ENCODE peak calls at places on chromosome 19, in nine cellular contexts. One of them, this sample, is unnamed.
A peak's percentile ranks its signal among the peaks of the same experiment; 100 is the strongest.

GRCh38 chr19:3161453-3161852 is 17.1 kb upstream of the S1PR4 start:
- DNase-seq in aorta: no peak
- DNase-seq in mammary epithelial cell: peak; percentile 57
- DNase-seq in HL-60: no peak
- DNase-seq in neuronal stem cell: no peak
- DNase-seq in cardiac muscle cell: peak; percentile 33
- DNase-seq in PC-9: no peak
- DNase-seq in esophagus squamous epithelium: no peak
- DNase-seq in astrocyte: no peak
- DNase-seq in this sample: no peak

GRCh38 chr19:39795001-39795400 is 16.3 kb downstream of the LEUTX start:
- DNase-seq in aorta: no peak
- DNase-seq in mammary epithelial cell: peak; percentile 8
- DNase-seq in HL-60: peak; percentile 39
- DNase-seq in neuronal stem cell: no peak
- DNase-seq in cardiac muscle cell: no peak
- DNase-seq in PC-9: no peak
- DNase-seq in esophagus squamous epithelium: no peak
- DNase-seq in astrocyte: no peak
- DNase-seq in this sample: no peak

GRCh38 chr19:2806736-2807378 is 12.8 kb upstream of the ZNF554 start:
- DNase-seq in aorta: no peak
- DNase-seq in mammary epithelial cell: no peak
- DNase-seq in HL-60: no peak
- DNase-seq in neuronal stem cell: no peak
- DNase-seq in cardiac muscle cell: no peak
- DNase-seq in PC-9: no peak
- DNase-seq in esophagus squamous epithelium: no peak
- DNase-seq in astrocyte: no peak
- DNase-seq in this sample: peak; percentile 60

GRCh38 chr19:28971011-28971410 is 241.9 kb downstream of the UQCRFS1 start:
- DNase-seq in aorta: no peak
- DNase-seq in mammary epithelial cell: no peak
- DNase-seq in HL-60: no peak
- DNase-seq in neuronal stem cell: no peak
- DNase-seq in cardiac muscle cell: peak; percentile 61
- DNase-seq in PC-9: no peak
- DNase-seq in esophagus squamous epithelium: no peak
- DNase-seq in astrocyte: no peak
- DNase-seq in this sample: no peak

GRCh38 chr19:36081894-36082293 is 27.2 kb downstream of the WDR62 start:
- DNase-seq in aorta: no peak
- DNase-seq in mammary epithelial cell: no peak
- DNase-seq in HL-60: no peak
- DNase-seq in neuronal stem cell: no peak
- DNase-seq in cardiac muscle cell: no peak
- DNase-seq in PC-9: no peak
- DNase-seq in esophagus squamous epithelium: no peak
- DNase-seq in astrocyte: no peak
- DNase-seq in this sample: no peak

GRCh38 chr19:45470147-45471081 is 2.6 kb downstream of the FOSB start:
- DNase-seq in aorta: peak; percentile 64
- DNase-seq in mammary epithelial cell: peak; percentile 69
- DNase-seq in HL-60: no peak
- DNase-seq in neuronal stem cell: no peak
- DNase-seq in cardiac muscle cell: peak; percentile 61
- DNase-seq in PC-9: peak; percentile 74
- DNase-seq in esophagus squamous epithelium: no peak
- DNase-seq in astrocyte: peak; percentile 91
- DNase-seq in this sample: no peak

GRCh38 chr19:54188224-54188871 is 1.0 kb downstream of the MBOAT7 start:
- DNase-seq in aorta: peak; percentile 58
- DNase-seq in mammary epithelial cell: peak; percentile 53
- DNase-seq in HL-60: peak; percentile 89
- DNase-seq in neuronal stem cell: no peak
- DNase-seq in cardiac muscle cell: peak; percentile 50
- DNase-seq in PC-9: peak; percentile 67
- DNase-seq in esophagus squamous epithelium: no peak
- DNase-seq in astrocyte: peak; percentile 73
- DNase-seq in this sample: no peak

GRCh38 chr19:45049073-45049736 is 10.4 kb downstream of the CLASRP start:
- DNase-seq in aorta: no peak
- DNase-seq in mammary epithelial cell: peak; percentile 83
- DNase-seq in HL-60: no peak
- DNase-seq in neuronal stem cell: no peak
- DNase-seq in cardiac muscle cell: no peak
- DNase-seq in PC-9: no peak
- DNase-seq in esophagus squamous epithelium: no peak
- DNase-seq in astrocyte: no peak
- DNase-seq in this sample: no peak

GRCh38 chr19:12733369-12733896 is 1.1 kb downstream of the TRIR start:
- DNase-seq in aorta: no peak
- DNase-seq in mammary epithelial cell: peak; percentile 44
- DNase-seq in HL-60: peak; percentile 78
- DNase-seq in neuronal stem cell: peak; percentile 18
- DNase-seq in cardiac muscle cell: peak; percentile 55
- DNase-seq in PC-9: no peak
- DNase-seq in esophagus squamous epithelium: no peak
- DNase-seq in astrocyte: peak; percentile 54
- DNase-seq in this sample: no peak

GRCh38 chr19:13143135-13143534 is 7.0 kb downstream of the STX10 start:
- DNase-seq in aorta: no peak
- DNase-seq in mammary epithelial cell: peak; percentile 51
- DNase-seq in HL-60: no peak
- DNase-seq in neuronal stem cell: no peak
- DNase-seq in cardiac muscle cell: peak; percentile 77
- DNase-seq in PC-9: peak; percentile 65
- DNase-seq in esophagus squamous epithelium: no peak
- DNase-seq in astrocyte: peak; percentile 90
- DNase-seq in this sample: no peak

GRCh38 chr19:7652061-7652641 is 15.2 kb downstream of the STXBP2 start:
- DNase-seq in aorta: peak; percentile 86
- DNase-seq in mammary epithelial cell: peak; percentile 57
- DNase-seq in HL-60: peak; percentile 98
- DNase-seq in neuronal stem cell: peak; percentile 92
- DNase-seq in cardiac muscle cell: peak; percentile 83
- DNase-seq in PC-9: peak; percentile 91
- DNase-seq in esophagus squamous epithelium: peak; percentile 24
- DNase-seq in astrocyte: peak; percentile 25
- DNase-seq in this sample: peak; percentile 97
- H3K27ac ChIP-seq in aorta: no peak overlapping the region
- H3K27ac ChIP-seq in mammary epithelial cell: no peak overlapping the region
- H3K27ac ChIP-seq in HL-60: peak overlapping the region; percentile 75
- H3K27ac ChIP-seq in neuronal stem cell: peak overlapping the region; percentile 64
- H3K27ac ChIP-seq in cardiac muscle cell: no peak overlapping the region
- H3K27ac ChIP-seq in PC-9: peak overlapping the region; percentile 73
- H3K27ac ChIP-seq in esophagus squamous epithelium: no peak overlapping the region
- H3K27ac ChIP-seq in astrocyte: no peak overlapping the region
- H3K27ac ChIP-seq in this sample: peak overlapping the region; percentile 51

DNA sequence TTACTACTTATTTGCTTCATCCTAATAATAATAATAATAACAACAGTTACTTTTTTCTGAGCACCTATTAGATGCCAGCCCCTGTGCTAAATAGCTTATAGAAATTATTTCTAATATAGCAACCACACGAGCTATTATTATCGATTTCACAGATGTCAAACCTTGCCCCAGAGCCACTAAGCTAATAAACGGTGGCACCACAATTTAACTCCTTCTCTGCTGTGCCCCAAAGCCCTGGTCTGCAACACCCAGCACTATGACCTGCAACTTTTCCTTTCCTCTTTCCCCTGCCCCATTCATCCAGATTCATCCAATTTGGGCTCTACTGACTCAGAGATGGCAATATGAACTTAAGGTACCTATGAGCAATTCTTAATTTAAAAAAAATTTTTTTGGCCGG is 6.4 kb downstream of the RFX2 start:
- DNase-seq in aorta: no peak
- DNase-seq in mammary epithelial cell: no peak
- DNase-seq in HL-60: no peak
- DNase-seq in neuronal stem cell: no peak
- DNase-seq in cardiac muscle cell: no peak
- DNase-seq in PC-9: no peak
- DNase-seq in esophagus squamous epithelium: no peak
- DNase-seq in astrocyte: no peak
- DNase-seq in this sample: no peak
- H3K27ac ChIP-seq in aorta: peak overlapping the region; percentile 64
- H3K27ac ChIP-seq in mammary epithelial cell: peak overlapping the region; percentile 99
- H3K27ac ChIP-seq in HL-60: no peak overlapping the region
- H3K27ac ChIP-seq in neuronal stem cell: no peak overlapping the region
- H3K27ac ChIP-seq in cardiac muscle cell: no peak overlapping the region
- H3K27ac ChIP-seq in PC-9: no peak overlapping the region
- H3K27ac ChIP-seq in esophagus squamous epithelium: peak overlapping the region; percentile 82
- H3K27ac ChIP-seq in astrocyte: peak overlapping the region; percentile 29
- H3K27ac ChIP-seq in this sample: peak overlapping the region; percentile 69

GRCh38 chr19:5953680-5954213 is 24.2 kb downstream of the RANBP3 start:
- DNase-seq in aorta: no peak
- DNase-seq in mammary epithelial cell: peak; percentile 41
- DNase-seq in HL-60: no peak
- DNase-seq in neuronal stem cell: no peak
- DNase-seq in cardiac muscle cell: no peak
- DNase-seq in PC-9: no peak
- DNase-seq in esophagus squamous epithelium: no peak
- DNase-seq in astrocyte: peak; percentile 38
- DNase-seq in this sample: no peak

GRCh38 chr19:5955638-5955935 is 22.4 kb downstream of the RANBP3 start:
- DNase-seq in aorta: peak; percentile 20
- DNase-seq in mammary epithelial cell: no peak
- DNase-seq in HL-60: no peak
- DNase-seq in neuronal stem cell: no peak
- DNase-seq in cardiac muscle cell: peak; percentile 38
- DNase-seq in PC-9: no peak
- DNase-seq in esophagus squamous epithelium: no peak
- DNase-seq in astrocyte: peak; percentile 51
- DNase-seq in this sample: no peak

GRCh38 chr19:5953034-5953589 is 24.8 kb downstream of the RANBP3 start:
- DNase-seq in aorta: no peak
- DNase-seq in mammary epithelial cell: no peak
- DNase-seq in HL-60: no peak
- DNase-seq in neuronal stem cell: no peak
- DNase-seq in cardiac muscle cell: no peak
- DNase-seq in PC-9: no peak
- DNase-seq in esophagus squamous epithelium: no peak
- DNase-seq in astrocyte: peak; percentile 34
- DNase-seq in this sample: no peak

GRCh38 chr19:5952193-5953033 is 25.5 kb downstream of the RANBP3 start:
- DNase-seq in aorta: no peak
- DNase-seq in mammary epithelial cell: no peak
- DNase-seq in HL-60: no peak
- DNase-seq in neuronal stem cell: no peak
- DNase-seq in cardiac muscle cell: no peak
- DNase-seq in PC-9: no peak
- DNase-seq in esophagus squamous epithelium: no peak
- DNase-seq in astrocyte: no peak
- DNase-seq in this sample: no peak

DNA sequence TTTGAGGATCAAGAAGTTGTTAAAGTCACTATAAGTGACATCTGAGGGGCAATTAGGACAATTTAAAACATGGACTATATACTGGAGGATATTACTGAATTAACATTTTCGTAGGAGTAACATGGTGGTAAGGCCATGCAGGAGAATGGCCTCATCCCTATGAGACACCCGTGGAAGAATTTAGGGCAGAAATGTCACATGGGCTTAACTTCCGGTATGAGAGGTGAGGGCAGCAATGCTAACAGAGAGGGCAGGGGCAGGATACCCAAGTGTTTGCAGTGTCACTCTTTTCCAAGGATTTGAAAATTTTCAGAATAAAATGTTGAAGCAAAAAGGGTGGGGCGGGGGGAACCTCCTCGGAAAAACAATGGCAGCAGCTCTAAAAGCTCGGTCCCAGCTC is 23.6 kb downstream of the RANBP3 start:
- DNase-seq in aorta: no peak
- DNase-seq in mammary epithelial cell: no peak
- DNase-seq in HL-60: no peak
- DNase-seq in neuronal stem cell: no peak
- DNase-seq in cardiac muscle cell: no peak
- DNase-seq in PC-9: no peak
- DNase-seq in esophagus squamous epithelium: no peak
- DNase-seq in astrocyte: no peak
- DNase-seq in this sample: no peak
- H3K27ac ChIP-seq in aorta: peak overlapping the region; percentile 50
- H3K27ac ChIP-seq in mammary epithelial cell: no peak overlapping the region
- H3K27ac ChIP-seq in HL-60: no peak overlapping the region
- H3K27ac ChIP-seq in neuronal stem cell: no peak overlapping the region
- H3K27ac ChIP-seq in cardiac muscle cell: peak overlapping the region; percentile 95
- H3K27ac ChIP-seq in PC-9: no peak overlapping the region
- H3K27ac ChIP-seq in esophagus squamous epithelium: peak overlapping the region; percentile 20
- H3K27ac ChIP-seq in astrocyte: peak overlapping the region; percentile 58
- H3K27ac ChIP-seq in this sample: peak overlapping the region; percentile 57

DNA sequence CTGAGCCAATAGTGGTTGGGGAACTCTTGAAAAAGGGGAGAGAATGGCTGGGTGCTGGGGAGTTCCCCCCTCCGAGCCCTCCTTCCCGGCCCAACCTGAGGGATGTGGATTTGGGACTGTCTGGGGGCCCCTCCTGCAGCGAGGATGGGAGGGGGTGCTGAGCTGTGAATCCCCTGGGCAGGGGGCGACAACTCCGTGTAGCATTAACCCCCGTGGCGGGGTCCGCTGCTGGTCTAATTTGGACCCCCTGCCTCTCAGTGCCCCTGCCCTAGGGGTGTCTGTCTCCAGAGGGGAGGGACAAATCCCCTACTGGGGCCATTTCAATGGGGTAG is 9.7 kb downstream of the MIDN start:
- DNase-seq in aorta: no peak
- DNase-seq in mammary epithelial cell: no peak
- DNase-seq in HL-60: no peak
- DNase-seq in neuronal stem cell: no peak
- DNase-seq in cardiac muscle cell: no peak
- DNase-seq in PC-9: no peak
- DNase-seq in esophagus squamous epithelium: no peak
- DNase-seq in astrocyte: no peak
- DNase-seq in this sample: no peak
- H3K27ac ChIP-seq in aorta: no peak overlapping the region
- H3K27ac ChIP-seq in mammary epithelial cell: no peak overlapping the region
- H3K27ac ChIP-seq in HL-60: peak overlapping the region; percentile 82
- H3K27ac ChIP-seq in neuronal stem cell: peak overlapping the region; percentile 56
- H3K27ac ChIP-seq in cardiac muscle cell: peak overlapping the region; percentile 64
- H3K27ac ChIP-seq in PC-9: peak overlapping the region; percentile 92
- H3K27ac ChIP-seq in esophagus squamous epithelium: peak overlapping the region; percentile 98
- H3K27ac ChIP-seq in astrocyte: peak overlapping the region; percentile 69
- H3K27ac ChIP-seq in this sample: peak overlapping the region; percentile 99

DNA sequence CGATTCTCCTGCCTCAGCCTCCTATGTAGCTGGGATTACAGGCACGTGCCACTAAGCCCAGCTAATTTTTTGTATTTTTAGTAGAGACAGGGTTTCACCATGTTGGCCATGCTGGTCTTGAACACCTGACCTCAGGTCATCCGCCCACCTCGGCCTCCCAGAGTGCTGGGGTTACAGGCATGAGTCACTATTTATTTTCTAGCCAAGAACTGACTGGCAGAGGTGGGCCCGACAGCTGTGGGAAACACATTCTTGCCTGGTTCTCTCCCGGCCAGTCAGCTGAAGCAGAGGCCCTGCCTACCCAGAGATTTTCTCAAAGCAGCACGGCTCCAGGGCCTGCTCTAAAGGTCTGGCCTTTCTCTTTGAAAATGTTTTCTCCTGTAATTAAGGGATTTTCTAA is 108.0 kb downstream of the KCTD15 start:
- DNase-seq in aorta: no peak
- DNase-seq in mammary epithelial cell: peak; percentile 67
- DNase-seq in HL-60: no peak
- DNase-seq in neuronal stem cell: peak; percentile 12
- DNase-seq in cardiac muscle cell: peak; percentile 52
- DNase-seq in PC-9: no peak
- DNase-seq in esophagus squamous epithelium: no peak
- DNase-seq in astrocyte: peak; percentile 8
- DNase-seq in this sample: no peak
- H3K27ac ChIP-seq in aorta: no peak overlapping the region
- H3K27ac ChIP-seq in mammary epithelial cell: no peak overlapping the region
- H3K27ac ChIP-seq in HL-60: no peak overlapping the region
- H3K27ac ChIP-seq in neuronal stem cell: no peak overlapping the region
- H3K27ac ChIP-seq in cardiac muscle cell: no peak overlapping the region
- H3K27ac ChIP-seq in PC-9: no peak overlapping the region
- H3K27ac ChIP-seq in esophagus squamous epithelium: peak overlapping the region; percentile 93
- H3K27ac ChIP-seq in astrocyte: no peak overlapping the region
- H3K27ac ChIP-seq in this sample: peak overlapping the region; percentile 70

This sample was measured in left lung.